ENCODE peak calls at places on chromosomes 11 and 22, in six cellular contexts. A, V, G, R, I and T are unnamed samples. For H3K4me1, the result is how much of the 10 kb centered on the place peaks cover.

GRCh38 chr22:28783786-28784671 is 11.5 kb downstream of the CCDC117 start:
- DNase-seq in A (no peak), V (no peak), G (peak), R (no peak), I (no peak), T (no peak)

GRCh38 chr22:37967637-37968451 is 14.3 kb downstream of the POLR2F start:
- DNase-seq in A (no peak), V (no peak), G (no peak), R (no peak), I (no peak), T (no peak)

GRCh38 chr11:57542582-57542981 is 5.2 kb downstream of the SMTNL1 start:
- DNase-seq in A (no peak), V (no peak), G (no peak), R (no peak), I (no peak), T (no peak)

GRCh38 chr11:12377824-12378593 is 638 bp downstream of the PARVA start:
- DNase-seq in A (peak), V (peak), G (peak), R (peak), I (peak), T (peak)

GRCh38 chr11:96307748-96308133 is 35.3 kb downstream of the MAML2 start:
- DNase-seq in A (no peak), V (peak), G (peak), R (no peak), I (no peak), T (no peak)

GRCh38 chr11:76763573-76764348 is 19.4 kb upstream of the TSKU start:
- DNase-seq in A (no peak), V (peak), G (no peak), R (no peak), I (no peak), T (no peak)

GRCh38 chr22:46537946-46538815 is 761 bp upstream of the CELSR1 start:
- DNase-seq in A (peak), V (peak), G (no peak), R (no peak), I (no peak), T (no peak)

GRCh38 chr22:48876951-48877350 is 950.7 kb downstream of the BRD1 start:
- DNase-seq in A (no peak), V (no peak), G (no peak), R (peak), I (no peak), T (no peak)

GRCh38 chr22:23038902-23039301 is 31.4 kb upstream of the GNAZ start:
- DNase-seq in A (no peak), V (no peak), G (no peak), R (no peak), I (no peak), T (no peak)

GRCh38 chr11:83643115-83643514 is 356.9 kb upstream of the CCDC90B start:
- DNase-seq in A (no peak), V (no peak), G (no peak), R (no peak), I (no peak), T (no peak)

GRCh38 chr22:42294034-42294985 is 23.9 kb upstream of the TCF20 start:
- DNase-seq in A (peak), V (peak), G (peak), R (no peak), I (no peak), T (no peak)

GRCh38 chr11:97702948-97703347 is 1313.1 kb downstream of the JRKL start:
- DNase-seq in A (no peak), V (no peak), G (no peak), R (no peak), I (no peak), T (no peak)

GRCh38 chr22:30422481-30423295 is 2.9 kb upstream of the MTFP1 start:
- DNase-seq in A (peak), V (peak), G (peak), R (peak), I (peak), T (peak)

GRCh38 chr11:85844439-85845051 is 10.6 kb upstream of the CCDC83 start:
- DNase-seq in A (no peak), V (no peak), G (peak), R (no peak), I (no peak), T (no peak)

DNA sequence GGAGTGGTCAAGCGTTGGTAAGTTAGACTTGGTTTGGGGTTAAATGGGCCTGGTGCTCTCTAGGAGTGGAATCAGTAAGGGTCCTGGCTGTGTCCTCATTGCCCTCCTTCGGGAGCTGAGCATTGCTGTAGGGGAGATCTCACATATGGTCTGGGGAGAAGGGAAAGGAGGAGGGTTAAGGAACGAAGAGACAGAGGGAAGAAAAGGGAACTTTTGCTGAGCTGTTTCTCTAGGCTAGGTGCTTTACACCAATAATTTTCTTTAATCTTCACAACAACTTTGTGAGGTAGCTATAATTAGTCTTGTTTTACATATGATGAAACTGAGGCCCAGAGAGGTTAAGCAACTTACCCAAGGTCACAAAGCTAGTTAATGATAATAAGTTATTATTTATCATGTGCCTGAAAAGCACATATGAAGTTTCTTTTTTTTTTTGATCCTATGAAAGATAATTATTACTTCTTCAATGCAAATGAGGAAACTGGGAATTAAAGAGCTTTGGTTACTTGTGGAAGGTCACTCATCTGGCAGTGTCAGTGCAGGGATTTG is 22.6 kb downstream of the STIM1 start:
- DNase-seq in A (no peak), V (no peak), G (no peak), R (no peak), I (no peak), T (no peak)
- H3K4me1 ChIP-seq in A (under half), V (under half), G (under half), R (under half), I (under half), T (under half)

GRCh38 chr11:123129920-123130319 is 65.1 kb downstream of the CLMP start:
- DNase-seq in A (no peak), V (peak), G (no peak), R (no peak), I (no peak), T (no peak)
- H3K4me1 ChIP-seq in A (under half), V (under half), G (under half), R (under half), I (under half), T (under half)

GRCh38 chr11:117905524-117905923 is 23.7 kb downstream of the TMPRSS13 start:
- DNase-seq in A (no peak), V (no peak), G (no peak), R (peak), I (no peak), T (no peak)
- H3K4me1 ChIP-seq in A (under half), V (under half), G (under half), R (under half), I (under half), T (under half)

GRCh38 chr11:118618991-118619375 is 11.6 kb downstream of the PHLDB1 start:
- DNase-seq in A (no peak), V (peak), G (no peak), R (peak), I (no peak), T (no peak)

GRCh38 chr11:118618115-118618990 is 10.9 kb downstream of the PHLDB1 start:
- DNase-seq in A (no peak), V (peak), G (no peak), R (peak), I (no peak), T (peak)

GRCh38 chr11:118621071-118621815 is 13.8 kb downstream of the PHLDB1 start:
- DNase-seq in A (peak), V (peak), G (peak), R (peak), I (no peak), T (peak)

GRCh38 chr11:118620529-118621070 is 13.2 kb downstream of the PHLDB1 start:
- DNase-seq in A (no peak), V (peak), G (no peak), R (no peak), I (no peak), T (no peak)

DNA sequence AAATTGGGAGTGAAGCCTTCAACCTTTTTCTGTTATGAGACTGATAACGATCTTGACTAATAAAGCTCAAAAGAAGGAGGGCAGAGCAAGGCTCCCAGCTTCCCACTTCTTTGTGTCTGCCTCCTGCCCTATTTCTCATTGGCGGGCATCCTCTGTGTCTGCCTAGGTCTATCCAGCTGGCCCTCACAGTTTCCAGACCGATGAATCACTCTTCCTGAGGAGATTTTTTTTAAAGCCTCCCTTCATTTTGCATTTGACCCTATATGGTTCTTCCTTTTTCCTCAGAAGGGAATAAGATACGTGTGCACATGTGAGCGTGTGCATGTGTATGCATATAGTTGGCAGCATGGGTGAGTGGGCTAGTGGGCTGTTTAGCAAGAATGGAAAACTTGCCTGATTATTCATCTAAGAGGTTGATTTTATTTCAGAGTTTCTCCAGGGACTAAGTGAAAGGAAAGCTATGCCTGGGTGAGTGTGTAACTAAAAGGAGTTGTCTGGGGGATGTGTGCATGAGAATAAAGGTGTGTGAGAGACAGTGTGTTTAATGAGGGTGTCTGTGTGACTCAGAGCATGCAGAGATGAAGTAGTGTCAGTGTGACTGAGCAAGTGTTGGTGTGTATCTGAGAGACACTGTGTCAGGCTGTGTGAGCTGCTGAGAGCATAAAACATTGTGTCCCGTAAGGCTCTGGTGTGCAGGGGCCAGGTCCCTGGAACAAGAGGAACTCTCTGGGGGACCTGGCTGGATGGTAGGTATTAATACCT is 12.2 kb downstream of the PHLDB1 start:
- DNase-seq in A (no peak), V (peak), G (no peak), R (peak), I (no peak), T (no peak)
- H3K4me1 ChIP-seq in A (half or more), V (under half), G (under half), R (half or more), I (under half), T (under half)

GRCh38 chr11:95108159-95108611 is 18.5 kb downstream of the ENDOD1 start:
- DNase-seq in A (no peak), V (peak), G (no peak), R (no peak), I (no peak), T (peak)
- H3K4me1 ChIP-seq in A (under half), V (under half), G (under half), R (under half), I (under half), T (under half)

DNA sequence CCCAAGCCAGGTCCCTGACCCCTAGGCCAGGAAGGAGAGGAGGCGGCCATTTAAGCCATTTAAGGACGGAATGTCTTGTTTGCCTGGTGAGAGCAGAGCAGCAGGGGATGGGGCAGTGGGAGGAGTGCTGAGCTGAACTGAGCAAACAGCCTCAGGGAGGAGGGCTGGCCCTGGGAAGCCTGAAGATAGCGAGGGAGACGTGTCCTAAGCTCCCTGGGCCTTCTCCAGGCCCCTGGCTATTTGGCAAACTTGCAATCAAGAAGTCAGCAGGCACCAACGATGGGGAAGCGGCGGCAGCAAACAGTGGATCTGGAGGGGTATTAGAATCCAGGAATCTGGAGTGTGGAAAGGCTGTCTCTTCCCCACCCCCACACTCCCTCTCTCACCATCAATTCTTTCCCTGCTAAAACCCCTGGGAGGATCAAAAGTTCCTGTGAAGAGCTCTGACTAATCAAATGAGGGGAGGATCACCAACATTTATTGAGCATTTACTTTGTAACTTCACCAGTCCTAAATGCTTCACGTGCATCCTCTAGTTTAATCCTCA is 8.8 kb downstream of the BCL9L start:
- DNase-seq in A (peak), V (peak), G (no peak), R (peak), I (no peak), T (no peak)
- H3K4me1 ChIP-seq in A (half or more), V (half or more), G (under half), R (half or more), I (under half), T (half or more)

DNA sequence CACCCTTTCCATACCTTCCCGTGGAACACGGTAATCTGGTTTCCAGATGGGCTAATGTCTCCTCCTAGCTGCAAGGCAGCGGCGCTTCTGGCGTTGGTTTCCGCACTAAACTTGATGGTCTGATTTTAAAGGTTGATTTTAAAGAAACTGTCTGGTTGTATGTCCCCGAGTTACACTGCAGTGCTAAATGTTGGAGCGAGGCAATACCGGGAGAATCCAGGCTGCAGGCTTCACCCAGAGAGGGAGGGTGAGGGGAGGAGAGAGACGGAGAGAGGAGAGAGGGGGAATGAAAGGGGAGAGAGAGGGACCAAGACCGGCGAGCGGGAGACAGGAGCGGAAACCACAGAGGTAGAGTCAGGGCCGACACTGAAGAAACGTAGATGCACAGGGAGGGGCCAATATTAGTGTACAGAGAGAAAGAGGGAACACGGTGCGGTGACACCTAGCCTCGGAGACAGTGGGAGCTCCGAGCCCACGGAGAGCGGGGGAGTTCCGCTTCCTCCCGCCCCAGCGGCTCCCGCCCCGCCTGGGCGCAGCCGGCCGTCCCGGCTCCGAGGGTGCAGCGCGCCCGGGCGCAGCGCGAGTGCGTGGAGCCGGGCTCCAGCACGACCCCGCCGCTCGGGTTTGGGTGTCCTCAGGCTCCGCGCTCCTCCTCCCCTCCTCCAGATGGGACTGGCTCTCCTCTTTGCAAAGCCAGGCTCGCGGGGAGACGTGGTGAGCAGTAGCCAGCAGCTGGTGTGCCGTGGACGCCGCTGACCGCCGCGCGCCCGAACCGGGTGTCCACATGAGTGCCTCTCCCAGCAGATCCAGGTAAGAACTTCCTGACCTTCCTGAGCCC is 71.9 kb upstream of the GRAMD1B start:
- DNase-seq in A (peak), V (peak), G (peak), R (no peak), I (no peak), T (no peak)
- H3K4me1 ChIP-seq in A (under half), V (under half), G (under half), R (under half), I (under half), T (under half)

DNA sequence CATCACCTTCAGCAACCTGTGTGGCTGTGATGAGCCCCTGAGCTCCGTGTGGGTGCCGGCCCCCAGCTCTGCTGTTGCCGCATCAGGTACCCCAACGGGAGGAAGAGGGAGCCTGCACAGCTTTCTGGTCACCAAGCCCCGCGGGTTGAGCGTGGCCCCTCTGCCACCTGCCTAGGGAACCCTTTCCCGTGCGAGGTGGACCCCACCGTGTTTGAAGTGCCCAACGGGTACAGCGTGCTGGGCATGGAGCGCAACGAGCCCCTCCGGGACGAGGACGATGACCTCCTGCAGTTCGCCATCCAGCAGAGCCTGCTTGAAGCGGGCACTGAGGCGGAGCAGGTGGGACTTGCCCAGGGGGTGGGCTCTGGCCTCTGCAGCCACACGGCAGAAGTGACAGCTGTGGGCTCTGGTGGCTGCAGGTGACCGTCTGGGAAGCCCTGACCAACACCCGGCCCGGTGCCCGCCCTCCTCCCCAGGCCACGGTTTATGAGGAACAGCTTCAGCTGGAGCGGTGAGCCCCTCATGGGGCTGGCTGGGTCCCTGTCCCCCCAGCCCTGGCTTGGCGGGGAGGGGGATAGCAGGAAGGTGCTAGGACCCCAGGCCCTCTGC is 1.9 kb upstream of the SSH3 start:
- DNase-seq in A (no peak), V (no peak), G (no peak), R (peak), I (peak), T (no peak)
- H3K4me1 ChIP-seq in A (under half), V (under half), G (under half), R (under half), I (under half), T (under half)